ENCODE peak calls at places on chromosomes 2 and 18, in ten cellular contexts. V is stomach; T is lower lobe of right lung; J is type B pancreatic cell; B is GM04504; I is mesendoderm; Z is stimulated activated CD4-positive, alpha-beta T cell treated with anti-CD3 and anti-CD28 coated beads, TNF-alpha, amount 100 ng/mL, for 4 hours; O is B cell; M is T-helper 2 cell; A is pancreas. K is an unnamed sample.

GRCh38 chr2:182894174-182894573 is 27.7 kb upstream of the FRZB start:
- DNase-seq in Z (no peak), A (no peak), J (no peak), T (no peak), M (no peak), V (no peak), O (no peak), B (no peak), I (no peak), K (no peak)

GRCh38 chr18:33440384-33441043 is at the start of gene CCDC178:
- DNase-seq in I (peak), T (no peak), V (peak), Z (no peak), M (no peak), J (peak), O (no peak), A (peak), B (no peak), K (peak)

GRCh38 chr2:105754011-105754410 is 9.3 kb downstream of the NCK2 start:
- DNase-seq in O (no peak), B (no peak), M (peak), A (no peak), V (no peak), J (no peak), I (no peak), Z (no peak), T (no peak), K (no peak)

GRCh38 chr18:38551881-38552280 is 986.3 kb upstream of the CELF4 start:
- DNase-seq in Z (no peak), T (no peak), M (no peak), A (no peak), B (no peak), V (no peak), I (no peak), O (no peak), J (no peak), K (no peak)

GRCh38 chr2:60939622-60940021 is 58.2 kb downstream of the REL start:
- DNase-seq in T (no peak), Z (no peak), B (no peak), A (no peak), J (no peak), O (no peak), M (no peak), V (no peak), I (no peak), K (no peak)

GRCh38 chr2:46131-46470 is 204 bp downstream of the FAM110C start:
- DNase-seq in T (no peak), V (no peak), I (no peak), A (no peak), O (no peak), M (no peak), Z (no peak), B (no peak), J (no peak), K (peak)

GRCh38 chr2:74532222-74532621 is 2.5 kb downstream of the HTRA2 start:
- DNase-seq in A (no peak), T (no peak), O (peak), M (peak), V (no peak), I (no peak), Z (no peak), B (no peak), J (no peak), K (no peak)

GRCh38 chr2:6368271-6368670 is 497.4 kb downstream of the CMPK2 start:
- DNase-seq in O (no peak), V (no peak), Z (no peak), A (no peak), I (no peak), J (no peak), M (no peak), B (no peak), T (no peak), K (no peak)

GRCh38 chr18:32910694-32911296 is 138.0 kb upstream of the KLHL14 start:
- DNase-seq in M (no peak), B (no peak), J (no peak), Z (no peak), O (no peak), I (peak), A (no peak), T (no peak), V (no peak), K (peak)

GRCh38 chr2:102718387-102719316 is 43.2 kb upstream of the TMEM182 start:
- DNase-seq in J (no peak), V (no peak), A (no peak), M (no peak), I (no peak), Z (no peak), T (no peak), O (no peak), B (no peak), K (no peak)

GRCh38 chr18:12031836-12032235 is 50.5 kb downstream of the IMPA2 start:
- DNase-seq in Z (no peak), V (no peak), I (no peak), J (peak), M (no peak), O (no peak), T (no peak), B (peak), A (no peak), K (no peak)

GRCh38 chr2:135942936-135943688 is 42.3 kb downstream of the DARS1 start:
- DNase-seq in O (no peak), T (no peak), M (no peak), Z (no peak), J (no peak), I (peak), B (no peak), A (no peak), V (no peak), K (no peak)

GRCh38 chr2:77513191-77513590 is 9.0 kb downstream of the LRRTM4 start:
- DNase-seq in V (no peak), A (no peak), M (no peak), O (no peak), I (no peak), Z (no peak), T (no peak), J (no peak), B (no peak), K (no peak)

GRCh38 chr2:172953970-172954852 is 121.4 kb upstream of the MAP3K20 start:
- DNase-seq in T (no peak), A (no peak), M (no peak), O (no peak), V (no peak), I (peak), B (no peak), Z (no peak), J (no peak), K (no peak)

GRCh38 chr18:75208055-75208835 is 694 bp downstream of the PTGR3 start:
- DNase-seq in O (peak), A (peak), I (peak), V (peak), M (peak), J (no peak), T (peak), Z (peak), B (no peak), K (peak)

GRCh38 chr2:181955010-181955409 is 30.6 kb upstream of the PPP1R1C start:
- DNase-seq in V (no peak), A (no peak), I (no peak), J (no peak), T (no peak), Z (no peak), O (no peak), M (no peak), B (peak), K (no peak)

GRCh38 chr2:239913632-239914417 is 111.3 kb downstream of the NDUFA10 start:
- DNase-seq in B (no peak), V (peak), A (no peak), J (no peak), T (no peak), I (no peak), M (no peak), Z (no peak), O (no peak), K (no peak)

GRCh38 chr2:121044412-121044811 is 240.6 kb downstream of the TFCP2L1 start:
- DNase-seq in J (no peak), V (no peak), A (no peak), O (no peak), B (no peak), T (no peak), I (peak), Z (no peak), M (no peak), K (peak)

GRCh38 chr2:106885981-106886915 is at the start of gene ST6GAL2:
- DNase-seq in J (peak), M (no peak), A (no peak), T (no peak), Z (no peak), O (no peak), V (no peak), I (peak), B (no peak), K (peak)

GRCh38 chr2:120678251-120678650 is 57.4 kb upstream of the GLI2 start:
- DNase-seq in O (no peak), M (no peak), A (no peak), I (no peak), V (no peak), Z (no peak), J (no peak), T (no peak), B (no peak), K (no peak)

GRCh38 chr18:46718501-46719341 is 38.1 kb downstream of the ST8SIA5 start:
- DNase-seq in J (no peak), V (no peak), O (no peak), M (no peak), Z (no peak), B (peak), I (peak), A (no peak), T (no peak), K (no peak)

GRCh38 chr2:186718122-186718521 is 24.3 kb downstream of the FAM171B start:
- DNase-seq in J (no peak), B (no peak), O (no peak), T (no peak), I (no peak), V (no peak), M (no peak), Z (no peak), A (no peak), K (no peak)

GRCh38 chr18:46296656-46297055 is 192.5 kb downstream of the HAUS1 start:
- DNase-seq in O (no peak), I (no peak), V (no peak), J (no peak), A (no peak), Z (no peak), M (no peak), T (no peak), B (no peak), K (no peak)

GRCh38 chr2:30486655-30487054 is 39.6 kb downstream of the LCLAT1 start:
- DNase-seq in O (no peak), A (no peak), T (no peak), B (no peak), Z (no peak), I (no peak), V (no peak), J (no peak), M (no peak), K (no peak)

GRCh38 chr2:27720004-27720551 is 51.4 kb upstream of the MRPL33 start:
- DNase-seq in O (no peak), M (no peak), A (no peak), J (no peak), I (peak), B (peak), Z (no peak), V (peak), T (no peak), K (no peak)

GRCh38 chr2:241774419-241775222 is 2.0 kb upstream of the GAL3ST2 start:
- DNase-seq in J (peak), Z (no peak), T (no peak), A (peak), M (no peak), I (no peak), B (peak), V (peak), O (no peak), K (no peak)

GRCh38 chr2:9988320-9988719 is 36.8 kb downstream of the GRHL1 start:
- DNase-seq in Z (no peak), T (no peak), M (no peak), B (no peak), O (no peak), A (no peak), J (no peak), V (no peak), I (no peak), K (no peak)

GRCh38 chr18:23059541-23060465 is 75.5 kb upstream of the CABLES1 start:
- DNase-seq in B (no peak), J (no peak), V (no peak), I (peak), A (no peak), M (no peak), O (no peak), T (no peak), Z (no peak), K (peak)

GRCh38 chr2:77161009-77161408 is 361.2 kb downstream of the LRRTM4 start:
- DNase-seq in A (no peak), T (no peak), J (no peak), Z (no peak), O (no peak), B (no peak), I (no peak), M (no peak), V (no peak), K (no peak)

GRCh38 chr2:177393824-177394614 is 1.4 kb downstream of the AGPS start:
- DNase-seq in T (no peak), O (no peak), A (no peak), M (no peak), J (no peak), I (peak), V (no peak), B (no peak), Z (no peak), K (no peak)

GRCh38 chr2:9336534-9337354 is 86.6 kb downstream of the ITGB1BP1 start:
- DNase-seq in I (no peak), A (peak), V (peak), M (no peak), O (no peak), Z (no peak), T (no peak), J (no peak), B (peak), K (no peak)

GRCh38 chr18:11654736-11655604 is 34.1 kb upstream of the GNAL start:
- DNase-seq in I (peak), V (peak), M (no peak), Z (peak), A (peak), B (peak), J (no peak), T (peak), O (peak), K (peak)

GRCh38 chr2:236612737-236613136 is 43.1 kb downstream of the ACKR3 start:
- DNase-seq in J (no peak), I (no peak), O (no peak), T (no peak), A (peak), Z (no peak), B (no peak), V (no peak), M (no peak), K (peak)

GRCh38 chr18:12890500-12890899 is 6.5 kb upstream of the PTPN2 start:
- DNase-seq in O (no peak), Z (no peak), B (no peak), J (no peak), A (no peak), M (no peak), I (peak), T (no peak), V (no peak), K (peak)

K was measured in GM23338.